ENCODE peak calls at places on chromosomes 6 and 20, in six cellular contexts. One of them, this sample, is unnamed.

GRCh38 chr6:24755284-24755683 is 19.5 kb upstream of the GMNN start:
- DNase-seq in H1: no peak
- DNase-seq in K562: no peak
- DNase-seq in HepG2: no peak
- DNase-seq in GM12891: no peak
- DNase-seq in GM12878: no peak
- DNase-seq in this sample: no peak

GRCh38 chr6:109093732-109094131 is 914 bp downstream of the SESN1 start:
- DNase-seq in GM12878: no peak
- DNase-seq in HepG2: no peak
- DNase-seq in K562: no peak
- DNase-seq in H1: no peak
- DNase-seq in GM12891: no peak
- DNase-seq in this sample: no peak

GRCh38 chr6:2733324-2733723 is 17.4 kb downstream of the MYLK4 start:
- DNase-seq in HepG2: no peak
- DNase-seq in GM12891: no peak
- DNase-seq in K562: peak
- DNase-seq in H1: no peak
- DNase-seq in GM12878: peak
- DNase-seq in this sample: peak

GRCh38 chr20:23666189-23666588 is 22.6 kb downstream of the CST4 start:
- DNase-seq in GM12878: no peak
- DNase-seq in H1: no peak
- DNase-seq in GM12891: no peak
- DNase-seq in HepG2: no peak
- DNase-seq in K562: no peak
- DNase-seq in this sample: no peak

GRCh38 chr6:100372326-100372725 is 92.4 kb downstream of the SIM1 start:
- DNase-seq in HepG2: no peak
- DNase-seq in GM12878: no peak
- DNase-seq in K562: no peak
- DNase-seq in GM12891: no peak
- DNase-seq in H1: no peak
- DNase-seq in this sample: no peak

GRCh38 chr6:143007626-143008025 is 53.1 kb upstream of the AIG1 start:
- DNase-seq in K562: no peak
- DNase-seq in GM12878: no peak
- DNase-seq in GM12891: no peak
- DNase-seq in H1: no peak
- DNase-seq in HepG2: no peak
- DNase-seq in this sample: no peak

GRCh38 chr6:131456565-131456964 is 116.5 kb upstream of the ARG1 start:
- DNase-seq in GM12878: no peak
- DNase-seq in K562: no peak
- DNase-seq in HepG2: no peak
- DNase-seq in GM12891: no peak
- DNase-seq in H1: no peak
- DNase-seq in this sample: no peak

GRCh38 chr6:142058216-142058925 is 74.4 kb upstream of the GJE1 start:
- DNase-seq in H1: no peak
- DNase-seq in GM12891: no peak
- DNase-seq in GM12878: no peak
- DNase-seq in HepG2: no peak
- DNase-seq in K562: no peak
- DNase-seq in this sample: no peak

GRCh38 chr20:4875578-4876067 is 125.7 kb downstream of the SLC23A2 start:
- DNase-seq in GM12891: no peak
- DNase-seq in HepG2: no peak
- DNase-seq in H1: no peak
- DNase-seq in K562: no peak
- DNase-seq in GM12878: peak
- DNase-seq in this sample: no peak

GRCh38 chr20:25242231-25242630 is 5.7 kb upstream of the PYGB start:
- DNase-seq in GM12891: no peak
- DNase-seq in H1: no peak
- DNase-seq in GM12878: no peak
- DNase-seq in K562: no peak
- DNase-seq in HepG2: no peak
- DNase-seq in this sample: no peak

GRCh38 chr6:69729870-69730449 is 66.8 kb downstream of the LMBRD1 start:
- DNase-seq in GM12878: no peak
- DNase-seq in K562: no peak
- DNase-seq in H1: no peak
- DNase-seq in GM12891: no peak
- DNase-seq in HepG2: no peak
- DNase-seq in this sample: no peak

GRCh38 chr20:55535366-55535765 is 470.0 kb downstream of the CBLN4 start:
- DNase-seq in GM12891: no peak
- DNase-seq in K562: no peak
- DNase-seq in GM12878: no peak
- DNase-seq in H1: no peak
- DNase-seq in HepG2: no peak
- DNase-seq in this sample: no peak

DNA sequence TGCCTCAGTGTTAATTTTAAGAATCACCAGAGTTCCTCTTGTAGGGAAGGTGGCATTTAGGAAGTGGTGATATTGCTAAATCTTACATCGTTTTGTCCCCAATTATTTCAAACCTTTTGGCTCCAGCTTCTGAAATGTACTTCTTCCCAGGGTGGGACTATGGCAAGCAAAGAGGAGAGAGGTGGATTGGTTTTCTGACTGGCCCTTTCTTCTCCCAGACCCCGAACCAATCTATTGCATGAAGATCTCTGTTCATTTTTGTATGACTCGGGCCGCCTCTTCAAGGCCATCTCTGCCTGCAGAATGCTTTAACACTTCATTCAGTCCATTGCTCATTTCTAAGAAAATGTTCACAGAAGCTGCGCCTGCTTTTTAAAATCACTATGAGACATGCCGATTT is 1.6 kb downstream of the VGLL2 start:
- DNase-seq in GM12891: no peak
- DNase-seq in HepG2: no peak
- DNase-seq in H1: no peak
- DNase-seq in K562: no peak
- DNase-seq in GM12878: no peak
- DNase-seq in this sample: no peak
- TF ChIP-seq TAF1 in GM12891: no peak
- TF ChIP-seq TAF1 in HepG2: no peak
- TF ChIP-seq TAF1 in H1: no peak
- TF ChIP-seq TAF1 in K562: no peak
- TF ChIP-seq TAF1 in GM12878: no peak
- TF ChIP-seq TAF1 in this sample: no peak

DNA sequence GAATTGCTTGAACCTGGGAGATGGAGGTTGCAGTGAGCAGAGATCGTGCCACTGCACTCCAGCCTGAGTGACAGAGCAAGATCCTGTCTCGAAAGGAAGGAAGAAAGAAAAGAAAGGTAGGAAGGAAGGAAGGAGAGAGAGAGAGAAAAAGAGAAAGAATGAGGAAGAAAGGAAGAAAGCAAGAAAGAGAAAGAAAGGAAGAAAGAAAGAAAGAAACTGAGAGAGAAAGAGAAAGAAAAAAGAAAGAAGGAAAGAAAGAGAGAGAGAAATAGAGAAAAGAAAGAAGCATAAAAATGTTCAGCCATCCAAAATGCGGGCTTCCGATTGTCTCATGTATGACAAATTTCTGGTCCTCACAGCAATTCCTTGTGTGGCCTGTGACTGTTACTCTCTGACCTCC is 22.8 kb downstream of the MUC22 start:
- DNase-seq in H1: no peak
- DNase-seq in GM12891: no peak
- DNase-seq in HepG2: no peak
- DNase-seq in K562: no peak
- DNase-seq in GM12878: no peak
- DNase-seq in this sample: no peak
- TF ChIP-seq POLR2AphosphoS5 in H1: no peak
- TF ChIP-seq POLR2AphosphoS5 in GM12891: no peak
- TF ChIP-seq POLR2AphosphoS5 in HepG2: no peak
- TF ChIP-seq POLR2AphosphoS5 in K562: no peak
- TF ChIP-seq POLR2AphosphoS5 in GM12878: no peak
- TF ChIP-seq POLR2AphosphoS5 in this sample: no peak

DNA sequence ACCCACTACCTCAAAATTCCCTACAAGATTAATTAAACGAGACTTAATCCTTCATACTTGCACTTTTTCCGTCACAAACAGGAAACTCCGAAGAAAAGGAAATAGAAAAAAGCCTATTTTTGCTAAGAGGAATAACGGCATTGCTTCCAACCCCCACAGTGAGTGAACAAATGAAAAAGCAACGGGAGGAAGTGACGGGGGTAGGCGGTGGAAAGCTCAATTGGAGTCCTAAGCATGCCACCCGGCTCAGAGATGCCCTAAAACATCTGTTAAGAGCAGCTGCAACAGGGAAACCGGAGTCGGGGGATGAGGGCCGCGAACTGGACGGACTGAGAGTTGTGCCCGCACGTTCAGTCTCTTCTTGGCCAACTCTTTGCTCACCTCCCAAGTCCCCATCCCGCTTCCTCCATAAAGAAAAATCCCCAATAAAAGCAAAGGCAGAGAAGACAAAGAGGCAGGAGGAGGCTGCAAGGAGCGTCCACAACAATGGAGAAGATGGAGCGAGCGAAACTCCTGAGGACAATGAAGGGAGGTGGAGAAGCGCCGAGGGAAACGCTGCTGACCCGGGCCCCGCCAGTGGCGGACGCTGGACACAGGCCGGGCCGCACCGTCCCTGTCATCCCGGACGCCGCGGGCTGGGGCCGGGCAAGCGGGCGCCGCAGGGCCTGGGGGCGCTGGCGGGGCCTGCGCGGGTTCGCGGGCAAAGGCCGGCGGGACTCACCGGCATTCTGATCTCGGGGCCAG is 671 bp downstream of the SEC63 start:
- DNase-seq in K562: peak
- DNase-seq in GM12878: no peak
- DNase-seq in GM12891: peak
- DNase-seq in H1: no peak
- DNase-seq in HepG2: peak
- DNase-seq in this sample: peak
- TF ChIP-seq POLR2A in K562: no peak
- TF ChIP-seq POLR2A in GM12878: no peak
- TF ChIP-seq POLR2A in GM12891: no peak
- TF ChIP-seq POLR2A in H1: peak
- TF ChIP-seq POLR2A in HepG2: no peak
- TF ChIP-seq POLR2A in this sample: no peak

DNA sequence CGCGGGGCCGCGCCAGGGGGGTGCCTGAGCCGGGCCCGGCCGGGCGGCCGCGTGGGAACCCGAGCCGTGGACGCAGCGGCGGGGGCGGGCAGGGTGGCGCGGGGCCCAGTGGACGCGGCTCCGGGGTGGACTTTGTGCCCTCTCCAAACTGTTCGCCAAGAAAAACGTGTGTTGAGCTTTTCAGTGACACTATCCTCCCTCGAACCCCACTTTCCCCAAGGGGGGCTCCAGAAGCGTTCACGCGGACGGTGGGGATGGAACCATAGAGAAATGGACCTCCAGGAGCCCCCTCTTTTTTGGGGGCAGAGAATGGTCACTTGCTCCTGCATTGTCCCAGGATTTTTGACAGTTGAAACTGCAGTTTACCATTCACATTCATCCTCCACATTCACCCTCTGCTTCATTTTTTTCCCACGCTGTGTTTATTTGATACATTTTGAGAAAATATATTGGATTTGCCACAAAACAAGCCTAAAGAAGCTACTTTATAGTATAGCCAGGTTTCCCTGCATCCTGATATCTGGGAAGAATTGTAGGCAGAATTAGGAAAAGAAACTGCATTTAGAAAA is 2.8 kb upstream of the HIVEP1 start:
- DNase-seq in GM12891: no peak
- DNase-seq in HepG2: peak
- DNase-seq in K562: no peak
- DNase-seq in GM12878: no peak
- DNase-seq in H1: no peak
- DNase-seq in this sample: no peak
- TF ChIP-seq TAF1 in GM12891: no peak
- TF ChIP-seq TAF1 in HepG2: peak
- TF ChIP-seq TAF1 in K562: no peak
- TF ChIP-seq TAF1 in GM12878: no peak
- TF ChIP-seq TAF1 in H1: no peak
- TF ChIP-seq TAF1 in this sample: no peak

DNA sequence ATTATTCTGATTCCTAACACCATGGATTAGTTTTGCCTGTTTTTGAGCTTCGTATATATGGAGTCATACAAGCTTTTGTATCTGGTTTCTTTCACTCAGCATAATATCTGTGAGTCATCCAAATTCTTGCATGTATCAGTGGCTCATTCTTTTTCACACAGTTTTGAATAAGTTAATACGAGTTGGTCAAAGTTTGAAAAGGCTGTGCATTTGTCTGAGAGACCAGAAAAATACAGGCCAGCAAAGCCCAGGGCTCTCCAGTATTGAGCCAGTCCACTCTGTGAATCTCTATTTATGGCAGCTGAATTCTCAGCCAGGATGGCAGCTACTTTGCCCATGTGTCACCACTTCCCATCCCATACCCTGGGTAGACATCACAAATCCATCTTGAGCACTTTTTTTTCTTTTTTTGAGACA is 7.2 kb upstream of the CHMP4B start:
- DNase-seq in HepG2: no peak
- DNase-seq in K562: no peak
- DNase-seq in GM12878: no peak
- DNase-seq in H1: no peak
- DNase-seq in GM12891: no peak
- DNase-seq in this sample: no peak
- TF ChIP-seq POLR2AphosphoS5 in HepG2: no peak
- TF ChIP-seq POLR2AphosphoS5 in K562: no peak
- TF ChIP-seq POLR2AphosphoS5 in GM12878: no peak
- TF ChIP-seq POLR2AphosphoS5 in H1: no peak
- TF ChIP-seq POLR2AphosphoS5 in GM12891: no peak
- TF ChIP-seq POLR2AphosphoS5 in this sample: no peak

GRCh38 chr20:44182135-44182765 is 4.7 kb downstream of the JPH2 start:
- DNase-seq in GM12878: no peak
- DNase-seq in H1: no peak
- DNase-seq in K562: no peak
- DNase-seq in GM12891: no peak
- DNase-seq in HepG2: no peak
- DNase-seq in this sample: no peak

GRCh38 chr20:44181611-44182010 is 5.4 kb downstream of the JPH2 start:
- DNase-seq in GM12891: no peak
- DNase-seq in H1: no peak
- DNase-seq in K562: no peak
- DNase-seq in GM12878: no peak
- DNase-seq in HepG2: no peak
- DNase-seq in this sample: no peak

GRCh38 chr20:44183282-44183681 is 3.7 kb downstream of the JPH2 start:
- DNase-seq in GM12891: no peak
- DNase-seq in H1: no peak
- DNase-seq in HepG2: no peak
- DNase-seq in GM12878: no peak
- DNase-seq in K562: no peak
- DNase-seq in this sample: no peak

GRCh38 chr20:44182863-44183262 is 4.1 kb downstream of the JPH2 start:
- DNase-seq in GM12891: no peak
- DNase-seq in H1: no peak
- DNase-seq in GM12878: no peak
- DNase-seq in HepG2: no peak
- DNase-seq in K562: no peak
- DNase-seq in this sample: no peak

DNA sequence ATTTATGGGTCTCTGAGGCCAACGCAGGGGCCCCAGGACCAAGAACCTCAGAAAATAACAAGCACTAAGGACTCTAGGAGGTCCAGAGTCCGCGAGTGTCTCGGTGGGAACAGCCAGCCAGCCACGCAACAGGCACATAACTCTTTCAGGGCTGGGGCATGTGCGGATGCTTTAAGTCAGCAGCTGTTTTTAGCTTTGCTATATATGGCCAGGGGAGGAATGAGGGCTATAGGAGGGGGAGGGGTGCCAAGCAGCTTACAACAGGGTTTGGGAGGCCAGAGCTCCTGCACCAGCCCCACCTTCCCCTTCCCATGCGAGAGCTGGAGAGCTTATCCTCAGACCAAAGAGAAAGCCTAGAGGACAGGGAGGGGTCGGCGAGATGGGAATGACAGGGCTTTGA is 6.2 kb downstream of the JPH2 start:
- DNase-seq in K562: no peak
- DNase-seq in GM12891: no peak
- DNase-seq in HepG2: no peak
- DNase-seq in H1: peak
- DNase-seq in GM12878: no peak
- DNase-seq in this sample: no peak
- TF ChIP-seq POLR2A in K562: no peak
- TF ChIP-seq POLR2A in GM12891: no peak
- TF ChIP-seq POLR2A in HepG2: no peak
- TF ChIP-seq POLR2A in H1: no peak
- TF ChIP-seq POLR2A in GM12878: no peak
- TF ChIP-seq POLR2A in this sample: no peak